ENCODE peak calls at places on chromosomes 4 and X, in seven cellular contexts. C is small intestine; Q is activated CD4-positive, CD25-positive, alpha-beta regulatory T cell treated with anti-CD3 and anti-CD28 coated beads, Interleukin-2, amount 50 U/mL, for 72 hours; G is Caco-2; P is HS-27A; U is epithelial cell of prostate; V is stimulated activated CD4-positive, alpha-beta T cell treated with anti-CD3 and anti-CD28 coated beads, Interleukin-4, amount 100 ng/mL, for 24 hours. D is an unnamed sample.
A peak's percentile ranks its signal among the peaks of the same experiment; 100 is the strongest.

GRCh38 chr4:167555338-167556022 is 321.2 kb upstream of the SPOCK3 start:
- DNase-seq in V (no peak), P (no peak), Q (no peak), U (no peak), C (no peak), G (no peak), D (no peak)

GRCh38 chrX:76127341-76127740 is 45.5 kb upstream of the PBDC1 start:
- DNase-seq in P (no peak), Q (no peak), V (no peak), C (no peak), U (no peak), G (peak; percentile 54), D (no peak)

GRCh38 chr4:179307297-179308136 is 1865.3 kb upstream of the AGA start:
- DNase-seq in G (peak; percentile 58), V (peak; percentile 11), P (no peak), Q (peak; percentile 30), U (no peak), C (peak; percentile 24), D (no peak)

GRCh38 chrX:119272882-119273806 is 37.1 kb downstream of the PGRMC1 start:
- DNase-seq in G (no peak), P (no peak), Q (peak; percentile 38), V (peak; percentile 44), U (no peak), C (peak; percentile 65), D (peak; percentile 65)

GRCh38 chrX:274904-275475 is 6.2 kb upstream of the PLCXD1 start:
- DNase-seq in P (no peak), U (no peak), Q (peak; percentile 17), G (no peak), V (no peak), C (peak; percentile 71), D (no peak)

GRCh38 chrX:84248226-84248625 is 60.2 kb upstream of the RPS6KA6 start:
- DNase-seq in C (no peak), U (peak; percentile 5), V (no peak), P (peak; percentile 31), G (no peak), Q (no peak), D (no peak)

GRCh38 chr4:172356002-172356401 is 542.8 kb downstream of the GALNTL6 start:
- DNase-seq in G (no peak), Q (no peak), U (no peak), C (no peak), V (no peak), P (no peak), D (no peak)

GRCh38 chr4:165541773-165542459 is 163.1 kb downstream of the CPE start:
- DNase-seq in Q (no peak), U (no peak), C (no peak), V (no peak), P (no peak), G (no peak), D (no peak)

GRCh38 chrX:3598046-3598605 is 115.3 kb downstream of the PRKX start:
- DNase-seq in C (no peak), Q (no peak), P (no peak), U (no peak), V (no peak), G (no peak), D (no peak)

GRCh38 chrX:20506739-20507138 is 240.0 kb upstream of the RPS6KA3 start:
- DNase-seq in G (no peak), Q (no peak), U (no peak), V (no peak), C (no peak), P (no peak), D (no peak)

GRCh38 chr4:128241425-128241913 is 46.1 kb downstream of the PGRMC2 start:
- DNase-seq in U (peak; percentile 80), Q (no peak), C (no peak), P (peak; percentile 91), V (no peak), G (no peak), D (no peak)

GRCh38 chr4:30821891-30822612 is 101.9 kb downstream of the PCDH7 start:
- DNase-seq in C (no peak), G (no peak), P (no peak), U (no peak), V (no peak), Q (no peak), D (no peak)

GRCh38 chr4:109046549-109047171 is 255.8 kb downstream of the COL25A1 start:
- DNase-seq in G (no peak), C (peak; percentile 49), Q (no peak), U (no peak), V (no peak), P (no peak), D (no peak)

GRCh38 chr4:90159193-90159592 is 32.0 kb downstream of the CCSER1 start:
- DNase-seq in G (no peak), U (peak; percentile 58), C (no peak), V (no peak), P (peak; percentile 7), Q (no peak), D (no peak)

GRCh38 chr4:38591617-38592337 is 72.2 kb upstream of the KLF3 start:
- DNase-seq in G (no peak), U (no peak), P (no peak), Q (no peak), C (no peak), V (no peak), D (no peak)

GRCh38 chrX:16512401-16512776 is 137.6 kb upstream of the S100G start:
- DNase-seq in V (no peak), G (no peak), P (no peak), C (no peak), Q (no peak), U (no peak), D (no peak)

GRCh38 chr4:6378493-6379445 is 93.6 kb downstream of the PPP2R2C start:
- DNase-seq in U (no peak), V (no peak), G (no peak), C (no peak), P (no peak), Q (no peak), D (no peak)

GRCh38 chrX:148574247-148574973 is 74.0 kb downstream of the AFF2 start:
- DNase-seq in U (no peak), Q (no peak), V (no peak), C (no peak), P (no peak), G (no peak), D (no peak)

GRCh38 chr4:123350191-123350544 is 46.4 kb upstream of the SPRY1 start:
- DNase-seq in P (no peak), V (no peak), Q (no peak), C (peak; percentile 82), U (peak; percentile 76), G (peak; percentile 73), D (no peak)

GRCh38 chrX:66633541-66633940 is 5.3 kb downstream of the EDA2R start:
- DNase-seq in C (no peak), U (peak; percentile 18), V (no peak), G (no peak), P (no peak), Q (no peak), D (no peak)

GRCh38 chrX:136450050-136450830 is 37.5 kb upstream of the BRS3 start:
- DNase-seq in P (no peak), G (no peak), C (no peak), V (no peak), Q (no peak), U (no peak), D (no peak)

GRCh38 chr4:8238515-8239053 is 31.0 kb upstream of the HTRA3 start:
- DNase-seq in Q (no peak), P (no peak), G (peak; percentile 83), U (no peak), C (peak; percentile 17), V (no peak), D (no peak)

GRCh38 chr4:88718098-88718497 is 20.5 kb upstream of the NAP1L5 start:
- DNase-seq in P (no peak), U (no peak), V (no peak), C (no peak), Q (no peak), G (no peak), D (no peak)

GRCh38 chr4:25943312-25943711 is 29.3 kb downstream of the SMIM20 start:
- DNase-seq in V (no peak), C (no peak), G (no peak), Q (no peak), U (no peak), P (no peak), D (no peak)

GRCh38 chr4:40910706-40911105 is 161.0 kb downstream of the NSUN7 start:
- DNase-seq in U (no peak), V (no peak), C (no peak), G (no peak), Q (no peak), P (no peak), D (no peak)

GRCh38 chr4:79184461-79184860 is 141.4 kb downstream of the NAA11 start:
- DNase-seq in V (no peak), G (no peak), Q (no peak), U (no peak), C (no peak), P (no peak), D (no peak)

GRCh38 chrX:11267311-11267910 is 25.8 kb upstream of the AMELX start:
- DNase-seq in G (no peak), C (no peak), Q (no peak), P (no peak), V (no peak), U (no peak), D (no peak)

GRCh38 chr4:40403079-40403478 is 67.9 kb downstream of the CHRNA9 start:
- DNase-seq in G (peak; percentile 86), V (no peak), P (no peak), Q (no peak), C (no peak), U (no peak), D (no peak)

GRCh38 chr4:112916868-112917267 is 132.6 kb upstream of the ANK2 start:
- DNase-seq in G (no peak), P (peak; percentile 66), Q (no peak), V (no peak), U (no peak), C (no peak), D (no peak)

GRCh38 chrX:298993-299392 is 17.8 kb downstream of the PLCXD1 start:
- DNase-seq in Q (no peak), C (no peak), V (no peak), G (no peak), P (no peak), U (no peak), D (no peak)

GRCh38 chr4:54226399-54227260 is 2.5 kb upstream of the PDGFRA start:
- DNase-seq in G (peak; percentile 81), P (no peak), Q (no peak), V (no peak), U (no peak), C (no peak), D (no peak)

GRCh38 chr4:177235026-177235425 is 74.6 kb upstream of the NEIL3 start:
- DNase-seq in V (no peak), P (peak; percentile 15), Q (no peak), C (no peak), U (peak; percentile 16), G (no peak), D (no peak)

GRCh38 chr4:93327346-93327745 is 501.2 kb upstream of the ATOH1 start:
- DNase-seq in Q (no peak), G (no peak), C (no peak), V (no peak), P (no peak), U (no peak), D (no peak)

GRCh38 chr4:165326831-165327210 is 648 bp upstream of the MSMO1 start:
- DNase-seq in Q (no peak), C (peak; percentile 61), P (no peak), U (no peak), G (peak; percentile 38), V (no peak), D (no peak)

GRCh38 chr4:73844352-73844751 is 7.9 kb downstream of the CXCL6 start:
- DNase-seq in P (no peak), Q (no peak), V (no peak), C (no peak), G (no peak), U (peak; percentile 91), D (no peak)

GRCh38 chr4:183398298-183399129 is 45.9 kb upstream of the CDKN2AIP start:
- DNase-seq in U (no peak), Q (peak; percentile 65), P (peak; percentile 34), G (peak; percentile 70), V (peak; percentile 66), C (peak; percentile 70), D (peak; percentile 83)

D was measured in natural killer cell treated with Interleukin-12 subunit alpha and Interleukin-12 subunit beta and Interleukin-15 and Interleukin-18, amount 100 ng/mL, for 72 hours.